ENCODE peak calls at places on chromosome 9, in seven cellular contexts. O is HCT116, Z is SK-N-SH, A is HepG2, Q is GM12878, H is H1, E is K562. X is an unnamed sample.

GRCh38 chr9:134533850-134534585 is 107.6 kb upstream of the COL5A1 start:
- DNase-seq in H (no peak), E (no peak), Z (no peak), O (no peak), A (no peak), Q (no peak), X (no peak)

GRCh38 chr9:114308361-114308950 is 14.4 kb upstream of the ORM1 start:
- DNase-seq in A (no peak), H (peak), O (no peak), Q (no peak), Z (no peak), E (no peak), X (no peak)

GRCh38 chr9:7479300-7479699 is 320.3 kb downstream of the DMAC1 start:
- DNase-seq in O (no peak), Z (no peak), H (no peak), Q (no peak), E (no peak), A (no peak), X (no peak)

GRCh38 chr9:98869866-98870265 is 62.4 kb downstream of the GALNT12 start:
- DNase-seq in A (no peak), Q (no peak), O (no peak), H (no peak), E (no peak), Z (no peak), X (no peak)

GRCh38 chr9:122464633-122465567 is 12.8 kb downstream of the OR1J1 start:
- DNase-seq in E (peak), H (peak), O (peak), Q (peak), Z (peak), A (peak), X (peak)

GRCh38 chr9:16103613-16104012 is 550.8 kb downstream of the CCDC171 start:
- DNase-seq in O (no peak), Z (no peak), E (no peak), H (no peak), Q (no peak), A (no peak), X (no peak)

GRCh38 chr9:94920439-94920951 is 194.0 kb downstream of the AOPEP start:
- DNase-seq in Q (no peak), O (no peak), Z (no peak), E (no peak), A (no peak), H (no peak), X (no peak)

GRCh38 chr9:84722388-84722989 is 53.0 kb downstream of the NTRK2 start:
- DNase-seq in A (no peak), Z (no peak), O (no peak), E (no peak), H (no peak), Q (no peak), X (no peak)

GRCh38 chr9:120730661-120731514 is 16.6 kb upstream of the MEGF9 start:
- DNase-seq in A (peak), E (no peak), Z (no peak), Q (no peak), O (no peak), H (no peak), X (peak)

GRCh38 chr9:70262948-70263347 is 4.2 kb downstream of the SMC5 start:
- DNase-seq in Z (no peak), O (no peak), Q (no peak), E (no peak), A (no peak), H (no peak), X (no peak)

GRCh38 chr9:15529566-15530324 is 19.0 kb upstream of the PSIP1 start:
- DNase-seq in Q (peak), O (no peak), A (no peak), H (no peak), E (no peak), Z (no peak), X (no peak)

GRCh38 chr9:14314424-14314928 is 535 bp upstream of the NFIB start:
- DNase-seq in Q (no peak), O (peak), H (no peak), A (peak), Z (peak), E (peak), X (peak)

GRCh38 chr9:103991698-103992097 is 102.4 kb upstream of the SMC2 start:
- DNase-seq in O (no peak), H (no peak), E (no peak), A (no peak), Q (peak), Z (no peak), X (no peak)

GRCh38 chr9:103992938-103993595 is 101.0 kb upstream of the SMC2 start:
- DNase-seq in Z (no peak), Q (no peak), H (no peak), E (no peak), O (no peak), A (no peak), X (no peak)

GRCh38 chr9:103990311-103990710 is 103.8 kb upstream of the SMC2 start:
- DNase-seq in O (no peak), Q (no peak), Z (no peak), A (no peak), H (no peak), E (no peak), X (no peak)

GRCh38 chr9:103985082-103985481 is 109.0 kb upstream of the SMC2 start:
- DNase-seq in Q (no peak), Z (no peak), O (no peak), H (no peak), A (no peak), E (no peak), X (no peak)

GRCh38 chr9:103991001-103991400 is 103.1 kb upstream of the SMC2 start:
- DNase-seq in A (no peak), O (no peak), Z (no peak), Q (no peak), E (no peak), H (no peak), X (peak)
- H3K4me3 ChIP-seq in A (no peak), O (no peak), Z (no peak), Q (no peak), E (no peak), H (no peak), X (no peak)

GRCh38 chr9:37242089-37242488 is 121.7 kb downstream of the ZCCHC7 start:
- DNase-seq in E (no peak), O (no peak), A (no peak), Z (no peak), H (no peak), Q (no peak), X (no peak)
- TF ChIP-seq YY1 in E (no peak), O (no peak), A (no peak), Z (no peak), H (no peak), Q (no peak), X (no peak)

DNA sequence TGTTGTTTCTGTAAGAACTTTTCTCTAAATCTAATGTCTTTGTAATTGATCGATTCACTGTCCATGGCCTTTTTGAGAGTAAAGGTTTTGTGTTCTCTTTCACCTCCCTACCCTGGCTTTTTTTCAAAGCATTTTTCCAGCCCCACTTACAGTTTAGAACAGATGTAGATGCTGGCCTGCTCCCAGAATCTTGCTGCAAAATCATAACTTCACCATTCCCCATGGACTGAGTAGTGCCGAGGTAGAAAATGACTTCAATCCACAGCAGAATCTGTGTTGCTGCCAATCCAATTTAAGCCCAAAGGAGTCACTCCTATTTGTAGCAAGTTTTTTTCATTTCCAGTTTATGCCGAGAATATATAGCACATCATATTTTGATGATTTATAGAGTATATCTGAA is 46.5 kb upstream of the CEMIP2 start:
- DNase-seq in H (no peak), O (no peak), E (no peak), Z (no peak), Q (no peak), A (no peak), X (no peak)
- H3K4me3 ChIP-seq in H (no peak), O (no peak), E (no peak), Z (no peak), Q (no peak), A (no peak), X (no peak)

DNA sequence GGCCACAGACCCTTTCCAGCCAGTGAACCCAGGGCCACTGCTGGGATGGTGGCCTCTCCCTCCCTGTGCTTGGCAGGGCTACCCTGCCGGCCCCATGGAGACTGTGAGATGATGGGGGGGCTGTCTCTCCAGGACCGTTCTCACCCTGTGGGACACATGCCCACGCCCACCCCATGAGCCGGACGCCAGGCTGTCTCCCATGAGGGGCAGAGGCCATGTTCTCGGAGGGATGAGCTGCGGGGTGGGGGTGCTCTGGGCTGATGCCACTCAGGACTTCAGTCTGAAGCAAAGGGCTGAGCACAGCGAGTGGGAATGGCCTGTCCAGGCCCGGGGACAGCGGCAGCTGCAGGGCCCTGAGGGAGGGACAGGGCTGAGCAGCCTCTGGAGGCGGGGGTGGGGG is 88.9 kb downstream of the KCNT1 start:
- DNase-seq in Z (no peak), O (no peak), A (no peak), Q (no peak), E (no peak), H (no peak), X (no peak)
- TF ChIP-seq YY1 in Z (no peak), O (no peak), A (no peak), Q (no peak), E (no peak), H (no peak), X (no peak)

DNA sequence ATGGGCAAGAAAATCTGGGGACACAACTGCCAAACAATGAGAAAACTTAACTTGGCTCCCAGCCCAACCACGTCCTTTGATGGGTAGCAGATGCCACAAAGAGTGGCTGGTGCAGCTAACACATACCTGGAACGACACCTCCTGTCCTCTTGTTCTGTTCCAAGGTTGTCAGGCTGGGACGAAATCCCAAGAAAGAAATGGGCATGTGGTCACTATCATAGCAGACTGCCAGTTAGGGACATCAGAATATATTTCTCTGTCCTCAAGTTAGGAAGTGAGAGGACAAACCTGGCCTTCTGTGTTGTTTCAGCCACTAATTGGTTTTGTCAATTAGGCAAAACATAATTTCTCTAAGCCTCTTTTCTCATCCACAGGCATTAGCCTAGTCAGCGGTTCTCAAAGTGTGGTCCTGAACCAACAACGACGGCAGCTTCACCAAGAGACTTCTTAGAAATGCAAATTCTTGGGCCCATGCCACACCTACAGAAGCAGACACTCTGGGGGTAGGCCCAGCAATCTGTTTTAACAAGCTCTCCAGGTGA is 63.4 kb downstream of the RAPGEF1 start:
- DNase-seq in A (no peak), Z (no peak), Q (peak), H (no peak), O (no peak), E (no peak), X (no peak)
- H3K4me3 ChIP-seq in A (no peak), Z (no peak), Q (peak), H (no peak), O (no peak), E (no peak), X (no peak)

GRCh38 chr9:4620046-4620765 is 41.9 kb upstream of the PLPP6 start:
- DNase-seq in O (no peak), Z (no peak), Q (no peak), A (no peak), E (no peak), H (no peak), X (no peak)
- TF ChIP-seq YY1 in O (no peak), Z (no peak), Q (no peak), A (no peak), E (no peak), H (no peak), X (no peak)

GRCh38 chr9:137734181-137734580 is 115.4 kb downstream of the EHMT1 start:
- DNase-seq in Q (no peak), A (no peak), E (no peak), Z (no peak), O (no peak), H (no peak), X (no peak)
- H3K4me3 ChIP-seq in Q (no peak), A (no peak), E (no peak), Z (no peak), O (no peak), H (no peak), X (no peak)

DNA sequence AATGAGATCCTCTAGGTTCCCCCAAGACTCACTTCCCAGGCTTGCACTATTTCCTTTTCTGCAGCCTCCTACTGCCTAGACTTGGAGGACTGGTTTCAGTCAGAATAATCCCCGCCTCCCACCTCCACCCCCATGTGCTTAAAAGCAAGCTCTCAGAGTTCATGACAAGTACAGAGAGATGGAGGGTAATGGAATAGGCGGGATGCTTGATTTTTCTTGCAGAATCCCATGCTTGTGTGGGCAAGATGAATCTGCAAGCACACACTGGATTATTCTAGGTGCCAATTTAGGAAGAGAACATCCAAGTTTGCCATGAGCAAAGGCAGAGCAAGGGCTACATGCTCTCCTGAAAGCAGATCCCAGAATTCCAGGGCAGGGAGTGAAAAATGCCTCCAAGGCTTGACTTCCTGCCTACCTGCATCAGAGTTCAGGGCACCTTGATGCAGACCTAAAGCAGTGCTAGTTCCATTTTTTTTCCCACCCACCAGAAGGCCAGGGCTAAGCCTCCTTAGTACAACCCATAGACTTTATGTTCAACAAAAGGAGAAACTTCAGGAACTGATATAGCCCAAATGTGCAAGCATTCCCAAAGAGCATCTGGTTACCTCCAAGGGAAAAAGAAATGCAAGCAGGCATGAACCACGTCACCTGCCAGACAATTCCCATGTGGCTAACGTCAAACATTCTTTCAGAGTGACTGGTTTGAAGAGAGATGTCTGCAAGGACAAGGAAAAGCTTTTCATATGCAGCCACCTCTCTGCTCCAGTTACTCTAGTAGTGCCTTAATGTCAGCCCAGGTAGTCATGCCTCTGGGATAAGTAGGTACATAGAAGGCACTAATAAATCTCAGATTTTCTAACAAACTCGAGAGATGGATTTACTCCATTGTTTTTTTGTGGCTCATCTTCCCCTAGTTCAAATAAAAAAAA is 97.1 kb upstream of the IFNK start:
- DNase-seq in O (no peak), H (no peak), Z (no peak), E (no peak), Q (no peak), A (no peak), X (peak)
- TF ChIP-seq YY1 in O (no peak), H (no peak), Z (no peak), E (no peak), Q (no peak), A (no peak), X (no peak)

GRCh38 chr9:124041817-124042116 is 30.2 kb downstream of the LHX2 start:
- DNase-seq in A (no peak), Q (no peak), O (no peak), Z (peak), H (no peak), E (no peak), X (no peak)
- H3K4me3 ChIP-seq in A (peak), Q (no peak), O (no peak), Z (no peak), H (no peak), E (no peak), X (no peak)